ENCODE peak calls at places on chromosomes 16 and 17, in six cellular contexts. One of them, this sample, is unnamed.

GRCh38 chr16:82055728-82056549 is 20.9 kb downstream of the HSD17B2 start:
- DNase-seq in stomach: no peak
- DNase-seq in left ventricle myocardium inferior: no peak
- DNase-seq in Panc1: no peak
- DNase-seq in CD4-positive, alpha-beta memory T cell: no peak
- DNase-seq in MM.1S: no peak
- DNase-seq in this sample: no peak

GRCh38 chr17:48915459-48916282 is 7.5 kb downstream of the UBE2Z start:
- DNase-seq in stomach: peak; percentile 31
- DNase-seq in left ventricle myocardium inferior: no peak
- DNase-seq in Panc1: no peak
- DNase-seq in CD4-positive, alpha-beta memory T cell: peak; percentile 11
- DNase-seq in MM.1S: peak; percentile 41
- DNase-seq in this sample: no peak

GRCh38 chr17:17603178-17603894 is 11.8 kb upstream of the PEMT start:
- DNase-seq in stomach: no peak
- DNase-seq in left ventricle myocardium inferior: no peak
- DNase-seq in Panc1: no peak
- DNase-seq in CD4-positive, alpha-beta memory T cell: no peak
- DNase-seq in MM.1S: no peak
- DNase-seq in this sample: no peak

GRCh38 chr16:47019563-47019962 is 46.1 kb upstream of the DNAJA2 start:
- DNase-seq in stomach: no peak
- DNase-seq in left ventricle myocardium inferior: no peak
- DNase-seq in Panc1: no peak
- DNase-seq in CD4-positive, alpha-beta memory T cell: no peak
- DNase-seq in MM.1S: no peak
- DNase-seq in this sample: no peak

GRCh38 chr17:42944211-42944610 is 20.0 kb downstream of the AARSD1 start:
- DNase-seq in stomach: no peak
- DNase-seq in left ventricle myocardium inferior: no peak
- DNase-seq in Panc1: no peak
- DNase-seq in CD4-positive, alpha-beta memory T cell: no peak
- DNase-seq in MM.1S: no peak
- DNase-seq in this sample: no peak

GRCh38 chr17:36608794-36609497 is 7.6 kb downstream of the MRM1 start:
- DNase-seq in stomach: no peak
- DNase-seq in left ventricle myocardium inferior: peak; percentile 27
- DNase-seq in Panc1: no peak
- DNase-seq in CD4-positive, alpha-beta memory T cell: no peak
- DNase-seq in MM.1S: peak; percentile 78
- DNase-seq in this sample: peak; percentile 67

GRCh38 chr17:78032166-78032565 is 73.7 kb downstream of the TNRC6C start:
- DNase-seq in stomach: no peak
- DNase-seq in left ventricle myocardium inferior: no peak
- DNase-seq in Panc1: no peak
- DNase-seq in CD4-positive, alpha-beta memory T cell: no peak
- DNase-seq in MM.1S: no peak
- DNase-seq in this sample: no peak

GRCh38 chr16:16120044-16120381 is 103.3 kb downstream of the ABCC6 start:
- DNase-seq in stomach: peak; percentile 51
- DNase-seq in left ventricle myocardium inferior: no peak
- DNase-seq in Panc1: no peak
- DNase-seq in CD4-positive, alpha-beta memory T cell: no peak
- DNase-seq in MM.1S: no peak
- DNase-seq in this sample: no peak

GRCh38 chr17:82592289-82592683 is 56.0 kb downstream of the WDR45B start:
- DNase-seq in stomach: peak; percentile 57
- DNase-seq in left ventricle myocardium inferior: no peak
- DNase-seq in Panc1: no peak
- DNase-seq in CD4-positive, alpha-beta memory T cell: no peak
- DNase-seq in MM.1S: no peak
- DNase-seq in this sample: no peak
- H3K4me3 ChIP-seq in stomach: peak overlapping the region; percentile 58
- H3K4me3 ChIP-seq in left ventricle myocardium inferior: peak overlapping the region; percentile 76
- H3K4me3 ChIP-seq in Panc1: no peak overlapping the region
- H3K4me3 ChIP-seq in CD4-positive, alpha-beta memory T cell: no peak overlapping the region
- H3K4me3 ChIP-seq in MM.1S: no peak overlapping the region
- H3K4me3 ChIP-seq in this sample: no peak overlapping the region

GRCh38 chr17:33523577-33523981 is 230.5 kb upstream of the ASIC2 start:
- DNase-seq in stomach: no peak
- DNase-seq in left ventricle myocardium inferior: no peak
- DNase-seq in Panc1: no peak
- DNase-seq in CD4-positive, alpha-beta memory T cell: no peak
- DNase-seq in MM.1S: no peak
- DNase-seq in this sample: peak; percentile 17
- H3K27ac ChIP-seq in stomach: no peak overlapping the region
- H3K27ac ChIP-seq in left ventricle myocardium inferior: no peak overlapping the region
- H3K27ac ChIP-seq in Panc1: no peak overlapping the region
- H3K27ac ChIP-seq in CD4-positive, alpha-beta memory T cell: no peak overlapping the region
- H3K27ac ChIP-seq in MM.1S: no peak overlapping the region
- H3K27ac ChIP-seq in this sample: no peak overlapping the region

DNA sequence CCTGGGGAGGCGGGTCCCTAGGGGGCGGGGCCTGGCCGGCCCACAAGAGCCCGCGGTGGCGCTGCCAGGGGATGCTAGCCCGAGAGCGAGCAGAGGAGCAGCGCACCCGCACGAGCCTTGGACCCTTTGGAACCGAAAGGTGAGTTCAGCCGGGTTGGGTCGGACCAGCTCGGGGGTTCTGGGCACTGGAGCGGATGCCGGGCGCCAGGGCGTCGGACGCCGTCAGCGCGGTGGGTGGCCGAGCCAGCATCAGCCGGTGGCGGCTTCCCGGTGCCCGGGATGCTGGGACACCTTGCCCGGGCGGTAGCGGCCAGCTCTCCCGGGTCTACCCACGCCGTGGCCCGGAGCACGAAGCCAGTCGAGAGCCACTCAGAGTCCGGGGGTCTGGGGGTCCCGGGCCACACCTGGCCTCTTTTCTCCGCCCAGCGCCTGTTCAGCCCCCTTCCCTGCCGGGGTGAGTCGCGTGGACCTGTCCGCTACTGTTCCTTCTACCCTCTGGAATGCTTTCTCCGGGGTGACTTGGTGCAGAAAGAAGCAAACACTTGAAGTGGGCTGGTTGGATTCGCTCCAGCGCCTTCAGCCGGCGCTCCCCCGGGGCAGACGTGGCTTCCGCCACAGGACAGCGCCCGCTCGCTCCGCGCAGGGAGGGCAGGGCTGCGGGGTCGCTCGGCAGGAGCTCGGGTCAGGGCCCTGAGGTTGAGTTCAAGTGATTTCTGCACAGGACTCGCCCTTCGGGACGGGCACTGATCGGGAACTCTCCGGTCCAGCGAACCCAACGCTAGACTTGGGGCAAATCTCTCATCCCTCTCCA is at the start of gene SCNN1G:
- DNase-seq in stomach: peak; percentile 31
- DNase-seq in left ventricle myocardium inferior: peak; percentile 16
- DNase-seq in Panc1: no peak
- DNase-seq in CD4-positive, alpha-beta memory T cell: no peak
- DNase-seq in MM.1S: peak; percentile 27
- DNase-seq in this sample: no peak
- H3K4me3 ChIP-seq in stomach: peak within 1 kb of the TSS; percentile 75
- H3K4me3 ChIP-seq in left ventricle myocardium inferior: peak within 1 kb of the TSS; percentile 67
- H3K4me3 ChIP-seq in Panc1: peak within 1 kb of the TSS; percentile 42
- H3K4me3 ChIP-seq in CD4-positive, alpha-beta memory T cell: no peak within 1 kb of the TSS
- H3K4me3 ChIP-seq in MM.1S: peak within 1 kb of the TSS; percentile 86
- H3K4me3 ChIP-seq in this sample: peak within 1 kb of the TSS; percentile 39

GRCh38 chr17:4514779-4515178 is 16.1 kb downstream of the SPNS2 start:
- DNase-seq in stomach: no peak
- DNase-seq in left ventricle myocardium inferior: no peak
- DNase-seq in Panc1: no peak
- DNase-seq in CD4-positive, alpha-beta memory T cell: no peak
- DNase-seq in MM.1S: no peak
- DNase-seq in this sample: no peak
- H3K27ac ChIP-seq in stomach: peak overlapping the region; percentile 41
- H3K27ac ChIP-seq in left ventricle myocardium inferior: no peak overlapping the region
- H3K27ac ChIP-seq in Panc1: no peak overlapping the region
- H3K27ac ChIP-seq in CD4-positive, alpha-beta memory T cell: no peak overlapping the region
- H3K27ac ChIP-seq in MM.1S: no peak overlapping the region
- H3K27ac ChIP-seq in this sample: no peak overlapping the region

GRCh38 chr17:28982191-28982793 is 23.5 kb downstream of the SEZ6 start:
- DNase-seq in stomach: no peak
- DNase-seq in left ventricle myocardium inferior: no peak
- DNase-seq in Panc1: no peak
- DNase-seq in CD4-positive, alpha-beta memory T cell: peak; percentile 80
- DNase-seq in MM.1S: peak; percentile 87
- DNase-seq in this sample: peak; percentile 24
- H3K4me3 ChIP-seq in stomach: no peak overlapping the region
- H3K4me3 ChIP-seq in left ventricle myocardium inferior: no peak overlapping the region
- H3K4me3 ChIP-seq in Panc1: no peak overlapping the region
- H3K4me3 ChIP-seq in CD4-positive, alpha-beta memory T cell: no peak overlapping the region
- H3K4me3 ChIP-seq in MM.1S: no peak overlapping the region
- H3K4me3 ChIP-seq in this sample: no peak overlapping the region

GRCh38 chr17:80790981-80791742 is 200.5 kb upstream of the CHMP6 start:
- DNase-seq in stomach: no peak
- DNase-seq in left ventricle myocardium inferior: no peak
- DNase-seq in Panc1: no peak
- DNase-seq in CD4-positive, alpha-beta memory T cell: peak; percentile 53
- DNase-seq in MM.1S: no peak
- DNase-seq in this sample: no peak
- H3K27ac ChIP-seq in stomach: no peak overlapping the region
- H3K27ac ChIP-seq in left ventricle myocardium inferior: peak overlapping the region; percentile 47
- H3K27ac ChIP-seq in Panc1: peak overlapping the region; percentile 96
- H3K27ac ChIP-seq in CD4-positive, alpha-beta memory T cell: peak overlapping the region; percentile 50
- H3K27ac ChIP-seq in MM.1S: no peak overlapping the region
- H3K27ac ChIP-seq in this sample: peak overlapping the region; percentile 15

This sample was measured in testis.